ENCODE peak calls at places on chromosomes 7 and 10, in eight cellular contexts. K, O, R, E, P, A, D and I are unnamed samples.

GRCh38 chr7:111508387-111508786 is 53.9 kb downstream of the IMMP2L start:
- DNase-seq in K (no peak), O (no peak), R (no peak), E (no peak), P (no peak), A (no peak), D (no peak), I (no peak)

GRCh38 chr10:28719789-28720436 is 42.6 kb downstream of the BAMBI start:
- DNase-seq in K (peak; percentile 17), O (no peak), R (peak; percentile 54), E (no peak), P (no peak), A (no peak), D (no peak), I (no peak)

GRCh38 chr7:83732305-83732704 is 83.4 kb upstream of the SEMA3E start:
- DNase-seq in K (no peak), O (no peak), R (peak; percentile 17), E (no peak), P (no peak), A (no peak), D (no peak), I (no peak)

GRCh38 chr10:115209133-115209532 is 116.0 kb downstream of the ATRNL1 start:
- DNase-seq in K (no peak), O (no peak), R (peak; percentile 21), E (no peak), P (no peak), A (no peak), D (no peak), I (no peak)

GRCh38 chr7:129222064-129222463 is 2.8 kb upstream of the AHCYL2 start:
- DNase-seq in K (no peak), O (peak; percentile 86), R (no peak), E (no peak), P (no peak), A (no peak), D (no peak), I (no peak)

GRCh38 chr7:83166-83840 is 109.1 kb upstream of the FAM20C start:
- DNase-seq in K (no peak), O (no peak), R (no peak), E (no peak), P (no peak), A (no peak), D (no peak), I (no peak)

GRCh38 chr10:94983555-94983954 is 45.1 kb downstream of the CYP2C9 start:
- DNase-seq in K (no peak), O (no peak), R (no peak), E (no peak), P (no peak), A (no peak), D (no peak), I (no peak)

GRCh38 chr7:26434974-26435373 is 143.3 kb downstream of the SNX10 start:
- DNase-seq in K (no peak), O (no peak), R (no peak), E (no peak), P (no peak), A (no peak), D (no peak), I (no peak)

GRCh38 chr10:112526906-112527305 is 79.9 kb downstream of the VTI1A start:
- DNase-seq in K (no peak), O (no peak), R (no peak), E (no peak), P (no peak), A (no peak), D (no peak), I (no peak)

GRCh38 chr7:106062521-106062931 is 49.6 kb downstream of the SYPL1 start:
- DNase-seq in K (peak; percentile 86), O (no peak), R (no peak), E (no peak), P (no peak), A (no peak), D (no peak), I (no peak)

GRCh38 chr7:43649755-43650274 is 66.9 kb downstream of the STK17A start:
- DNase-seq in K (peak; percentile 61), O (no peak), R (no peak), E (peak; percentile 74), P (no peak), A (no peak), D (peak; percentile 29), I (peak; percentile 69)

GRCh38 chr7:87570178-87570577 is 30.5 kb downstream of the ABCB1 start:
- DNase-seq in K (peak; percentile 68), O (no peak), R (peak; percentile 62), E (no peak), P (no peak), A (no peak), D (no peak), I (no peak)

GRCh38 chr7:30831227-30831626 is 60.0 kb downstream of the MINDY4 start:
- DNase-seq in K (no peak), O (no peak), R (no peak), E (no peak), P (no peak), A (no peak), D (no peak), I (no peak)

GRCh38 chr10:82953331-82953730 is 1078.3 kb downstream of the NRG3 start:
- DNase-seq in K (no peak), O (no peak), R (peak; percentile 6), E (no peak), P (no peak), A (no peak), D (no peak), I (no peak)

GRCh38 chr7:154865984-154866685 is 136.8 kb downstream of the PAXIP1 start:
- DNase-seq in K (no peak), O (no peak), R (no peak), E (no peak), P (no peak), A (no peak), D (no peak), I (no peak)

GRCh38 chr7:106514887-106515286 is 146.1 kb downstream of the CCDC71L start:
- DNase-seq in K (no peak), O (no peak), R (peak; percentile 33), E (no peak), P (no peak), A (no peak), D (no peak), I (no peak)

GRCh38 chr7:50315739-50316671 is 11.5 kb downstream of the IKZF1 start:
- DNase-seq in K (no peak), O (no peak), R (no peak), E (no peak), P (no peak), A (no peak), D (no peak), I (no peak)

GRCh38 chr7:1268076-1268815 is 35.6 kb downstream of the UNCX start:
- DNase-seq in K (no peak), O (no peak), R (no peak), E (no peak), P (no peak), A (no peak), D (no peak), I (no peak)

GRCh38 chr10:76437011-76437410 is 1005.6 kb downstream of the LRMDA start:
- DNase-seq in K (no peak), O (no peak), R (no peak), E (no peak), P (no peak), A (no peak), D (no peak), I (no peak)

GRCh38 chr10:110006358-110007170 is 1.2 kb upstream of the ADD3 start:
- DNase-seq in K (peak; percentile 49), O (no peak), R (peak; percentile 86), E (no peak), P (no peak), A (no peak), D (no peak), I (peak; percentile 20)

GRCh38 chr7:10802526-10802925 is 171.1 kb upstream of the PHF14 start:
- DNase-seq in K (peak; percentile 94), O (no peak), R (peak; percentile 0), E (no peak), P (no peak), A (no peak), D (no peak), I (no peak)

GRCh38 chr7:69677905-69678793 is 79.9 kb downstream of the AUTS2 start:
- DNase-seq in K (no peak), O (no peak), R (peak; percentile 88), E (no peak), P (no peak), A (no peak), D (no peak), I (no peak)

GRCh38 chr7:463362-464176 is 56.1 kb downstream of the PDGFA start:
- DNase-seq in K (no peak), O (no peak), R (no peak), E (no peak), P (no peak), A (no peak), D (no peak), I (no peak)

GRCh38 chr10:60185426-60185825 is 204.2 kb downstream of the ANK3 start:
- DNase-seq in K (peak; percentile 55), O (no peak), R (peak; percentile 13), E (no peak), P (no peak), A (no peak), D (no peak), I (no peak)

GRCh38 chr10:97222346-97222961 is 36.7 kb upstream of the SLIT1 start:
- DNase-seq in K (no peak), O (no peak), R (no peak), E (no peak), P (no peak), A (no peak), D (no peak), I (no peak)

GRCh38 chr7:12684186-12684585 is 3.2 kb upstream of the ARL4A start:
- DNase-seq in K (no peak), O (no peak), R (peak; percentile 34), E (no peak), P (no peak), A (no peak), D (no peak), I (no peak)

GRCh38 chr10:51832652-51833383 is 133.4 kb upstream of the CSTF2T start:
- DNase-seq in K (peak; percentile 96), O (no peak), R (peak; percentile 64), E (no peak), P (no peak), A (no peak), D (no peak), I (no peak)

GRCh38 chr7:128530855-128531104 is 54.2 kb downstream of the METTL2B start:
- DNase-seq in K (no peak), O (no peak), R (no peak), E (no peak), P (no peak), A (no peak), D (no peak), I (no peak)

GRCh38 chr10:31340343-31340742 is 21.3 kb downstream of the ZEB1 start:
- DNase-seq in K (no peak), O (no peak), R (no peak), E (no peak), P (no peak), A (no peak), D (no peak), I (no peak)

GRCh38 chr7:55387062-55387965 is 22.2 kb downstream of the LANCL2 start:
- DNase-seq in K (no peak), O (no peak), R (no peak), E (no peak), P (no peak), A (no peak), D (no peak), I (no peak)

GRCh38 chr7:90401989-90402388 is 1.3 kb upstream of the CLDN12 start:
- DNase-seq in K (no peak), O (peak; percentile 81), R (no peak), E (no peak), P (no peak), A (no peak), D (no peak), I (no peak)

GRCh38 chr7:41476117-41476803 is 226.6 kb downstream of the INHBA start:
- DNase-seq in K (no peak), O (no peak), R (no peak), E (no peak), P (no peak), A (no peak), D (no peak), I (no peak)

GRCh38 chr7:101166909-101167644 is 1.7 kb upstream of the VGF start:
- DNase-seq in K (no peak), O (peak; percentile 93), R (no peak), E (no peak), P (no peak), A (no peak), D (no peak), I (no peak)

GRCh38 chr7:154623399-154623798 is 379.5 kb downstream of the PAXIP1 start:
- DNase-seq in K (no peak), O (no peak), R (no peak), E (no peak), P (no peak), A (no peak), D (no peak), I (no peak)